ENCODE peak calls at places on chromosomes 16 and 17, in seven cellular contexts. P is posterior cingulate gyrus; M is activated T-helper 2 cell treated with anti-CD3 and anti-CD28 coated beads, Interferon-gamma antibody, Interleukin-2, Interleukin-4, amounts not matched to agents 10 μg/mL and 5 μg/mL and 100 μg/mL, durations not matched to agents 14 hours and 24 hours and 36 hours; B is CD4-positive, alpha-beta memory T cell; V is tibial artery; F is RCC 7860; T is HFFc6. X is an unnamed sample.

GRCh38 chr17:50763716-50764450 is 3.4 kb downstream of the ANKRD40CL start:
- DNase-seq in B (no peak), V (no peak), P (no peak), M (no peak), F (no peak), T (no peak), X (no peak)

GRCh38 chr16:78648517-78648916 is 549.1 kb downstream of the WWOX start:
- DNase-seq in P (no peak), M (no peak), T (no peak), F (no peak), V (no peak), B (no peak), X (no peak)

GRCh38 chr16:76175718-76176117 is 101.5 kb upstream of the CNTNAP4 start:
- DNase-seq in T (no peak), P (no peak), F (no peak), M (no peak), V (no peak), B (no peak), X (no peak)

GRCh38 chr16:4801962-4802658 is at the start of gene ROGDI:
- DNase-seq in B (peak; percentile 90), V (peak; percentile 84), T (peak; percentile 22), P (peak; percentile 92), M (peak; percentile 82), F (peak; percentile 58), X (peak; percentile 47)

GRCh38 chr16:86865866-86866675 is 287.7 kb downstream of the FOXL1 start:
- DNase-seq in T (no peak), F (no peak), P (no peak), V (peak; percentile 87), B (no peak), M (no peak), X (no peak)

GRCh38 chr17:72176902-72177660 is 56.3 kb downstream of the SOX9 start:
- DNase-seq in T (peak; percentile 6), P (no peak), F (no peak), B (no peak), M (no peak), V (no peak), X (no peak)

GRCh38 chr17:1469231-1469852 is 13.3 kb upstream of the CRK start:
- DNase-seq in F (no peak), P (no peak), B (no peak), M (no peak), V (no peak), T (no peak), X (no peak)

GRCh38 chr17:82963104-82963950 is 116.1 kb upstream of the METRNL start:
- DNase-seq in F (no peak), T (peak; percentile 86), P (peak; percentile 92), B (peak; percentile 32), M (peak; percentile 40), V (peak; percentile 91), X (peak; percentile 2)

GRCh38 chr16:11612110-11612981 is 25.6 kb upstream of the LITAF start:
- DNase-seq in B (no peak), M (no peak), V (no peak), T (no peak), P (peak; percentile 64), F (peak; percentile 92), X (peak; percentile 63)

GRCh38 chr17:38798614-38799500 is 499 bp downstream of the PIP4K2B start:
- DNase-seq in T (peak; percentile 18), V (peak; percentile 71), F (peak; percentile 29), B (peak; percentile 59), P (no peak), M (peak; percentile 62), X (peak; percentile 48)

GRCh38 chr16:29943846-29944669 is 17.8 kb upstream of the TMEM219 start:
- DNase-seq in V (peak; percentile 59), T (peak; percentile 99), F (peak; percentile 99), B (no peak), M (no peak), P (no peak), X (peak; percentile 100)

GRCh38 chr17:45914036-45914717 is 19.8 kb downstream of the MAPT start:
- DNase-seq in T (no peak), P (no peak), B (no peak), F (no peak), M (no peak), V (no peak), X (no peak)

GRCh38 chr16:77603656-77604055 is 118.7 kb upstream of the NUDT7 start:
- DNase-seq in T (no peak), V (no peak), B (no peak), P (no peak), M (no peak), F (no peak), X (no peak)

GRCh38 chr17:3805581-3805980 is 4.6 kb upstream of the ITGAE start:
- DNase-seq in V (no peak), T (no peak), F (no peak), B (no peak), P (peak; percentile 46), M (no peak), X (no peak)

GRCh38 chr17:40251576-40251975 is 32.5 kb downstream of the WIPF2 start:
- DNase-seq in P (no peak), B (no peak), F (peak; percentile 91), M (no peak), V (no peak), T (peak; percentile 90), X (peak; percentile 80)

GRCh38 chr16:4306439-4307214 is 9.2 kb upstream of the GLIS2 start:
- DNase-seq in P (no peak), M (no peak), F (no peak), V (no peak), T (no peak), B (peak; percentile 55), X (peak; percentile 10)

GRCh38 chr17:37446027-37446426 is 39.3 kb downstream of the TADA2A start:
- DNase-seq in M (no peak), T (no peak), P (no peak), V (no peak), F (peak; percentile 88), B (no peak), X (peak; percentile 93)

GRCh38 chr16:4315185-4316102 is at the start of gene GLIS2:
- DNase-seq in V (peak; percentile 89), M (no peak), F (peak; percentile 46), T (peak; percentile 49), P (no peak), B (no peak), X (peak; percentile 22)

GRCh38 chr16:66335704-66336329 is 30.7 kb upstream of the CDH5 start:
- DNase-seq in F (no peak), T (no peak), M (no peak), V (no peak), B (no peak), P (peak; percentile 88), X (no peak)

GRCh38 chr17:14070344-14071007 is 1.2 kb downstream of the COX10 start:
- DNase-seq in M (no peak), P (no peak), B (no peak), T (no peak), F (peak; percentile 37), V (no peak), X (peak; percentile 2)

GRCh38 chr17:82687375-82687861 is 11.1 kb downstream of the RAB40B start:
- DNase-seq in M (no peak), T (no peak), P (no peak), V (no peak), F (no peak), B (no peak), X (peak; percentile 74)

GRCh38 chr17:57482657-57483056 is 226.3 kb downstream of the MSI2 start:
- DNase-seq in F (no peak), V (no peak), P (no peak), T (peak; percentile 11), M (no peak), B (no peak), X (no peak)

GRCh38 chr16:75053791-75054555 is 55.1 kb downstream of the ZNRF1 start:
- DNase-seq in M (no peak), V (no peak), P (peak; percentile 82), T (no peak), F (no peak), B (no peak), X (no peak)

GRCh38 chr17:40563371-40564052 is 1.8 kb downstream of the CCR7 start:
- DNase-seq in B (no peak), F (no peak), P (no peak), T (no peak), M (peak; percentile 51), V (peak; percentile 53), X (no peak)

GRCh38 chr16:11583171-11583570 is 3.5 kb downstream of the LITAF start:
- DNase-seq in T (peak; percentile 41), M (no peak), F (peak; percentile 67), P (no peak), B (no peak), V (no peak), X (peak; percentile 40)

GRCh38 chr17:49022391-49022941 is 25.3 kb downstream of the IGF2BP1 start:
- DNase-seq in T (no peak), V (peak; percentile 31), P (no peak), M (no peak), F (peak; percentile 52), B (no peak), X (peak; percentile 57)

GRCh38 chr16:16150878-16151152 is 72.5 kb downstream of the ABCC6 start:
- DNase-seq in F (no peak), T (no peak), P (no peak), M (no peak), V (no peak), B (no peak), X (no peak)

GRCh38 chr17:40551091-40551873 is 14.0 kb downstream of the CCR7 start:
- DNase-seq in M (peak; percentile 6), F (no peak), B (no peak), P (no peak), V (peak; percentile 91), T (peak; percentile 95), X (peak; percentile 97)

GRCh38 chr17:4272213-4272975 is 8.6 kb upstream of the ANKFY1 start:
- DNase-seq in P (no peak), T (no peak), F (no peak), M (no peak), B (no peak), V (no peak), X (no peak)

GRCh38 chr17:1275962-1276736 is 3.3 kb upstream of the TRARG1 start:
- DNase-seq in F (no peak), B (peak; percentile 60), M (peak; percentile 60), T (no peak), P (peak; percentile 82), V (peak; percentile 75), X (peak; percentile 27)

GRCh38 chr16:24736758-24737157 is 7.3 kb downstream of the TNRC6A start:
- DNase-seq in V (no peak), F (no peak), T (no peak), B (no peak), M (no peak), P (no peak), X (no peak)

GRCh38 chr17:70820276-70820675 is 650.9 kb downstream of the KCNJ2 start:
- DNase-seq in P (no peak), F (peak; percentile 66), T (peak; percentile 10), B (no peak), V (no peak), M (no peak), X (no peak)

GRCh38 chr16:56670640-56670934 is 973 bp downstream of the MT1H start:
- DNase-seq in F (no peak), B (no peak), T (no peak), M (no peak), V (no peak), P (peak; percentile 16), X (no peak)

GRCh38 chr17:76793775-76794174 is 55.9 kb downstream of the MFSD11 start:
- DNase-seq in T (peak; percentile 23), P (no peak), M (no peak), B (no peak), V (no peak), F (peak; percentile 23), X (no peak)

GRCh38 chr17:75009139-75009724 is 3.2 kb upstream of the MRPL58 start:
- DNase-seq in F (no peak), P (no peak), B (no peak), M (no peak), T (no peak), V (no peak), X (no peak)

GRCh38 chr16:19872935-19873334 is 11.7 kb downstream of the GPRC5B start:
- DNase-seq in B (no peak), V (no peak), T (no peak), P (peak; percentile 71), M (no peak), F (no peak), X (no peak)

GRCh38 chr17:64393000-64393402 is 2.3 kb upstream of the PECAM1 start:
- DNase-seq in V (peak; percentile 47), F (no peak), T (no peak), P (no peak), M (no peak), B (no peak), X (no peak)

GRCh38 chr16:65154321-65154720 is 32.5 kb upstream of the CDH11 start:
- DNase-seq in V (no peak), M (no peak), B (no peak), P (no peak), F (peak; percentile 37), T (no peak), X (peak; percentile 71)